ENCODE peak calls at places on chromosome 22, in seven cellular contexts. Y, B, O, T, U, X and H are unnamed samples.

GRCh38 chr22:32421484-32421883 is 9.4 kb upstream of the RTCB start:
- DNase-seq in Y (no peak), B (no peak), O (no peak), T (no peak), U (no peak), X (no peak), H (no peak)

GRCh38 chr22:36981247-36981775 is 37.9 kb downstream of the TST start:
- DNase-seq in Y (no peak), B (no peak), O (no peak), T (no peak), U (no peak), X (no peak), H (no peak)

GRCh38 chr22:46052801-46053562 is 76.0 kb upstream of the WNT7B start:
- DNase-seq in Y (peak; percentile 75), B (peak; percentile 66), O (no peak), T (peak; percentile 58), U (no peak), X (no peak), H (peak; percentile 63)

GRCh38 chr22:44692662-44693007 is 9.4 kb upstream of the PRR5 start:
- DNase-seq in Y (no peak), B (no peak), O (no peak), T (no peak), U (no peak), X (no peak), H (no peak)

GRCh38 chr22:35212020-35212419 is 45.3 kb upstream of the HMGXB4 start:
- DNase-seq in Y (no peak), B (no peak), O (no peak), T (no peak), U (no peak), X (no peak), H (no peak)

GRCh38 chr22:44539467-44540063 is 41.5 kb upstream of the RTL6 start:
- DNase-seq in Y (no peak), B (no peak), O (no peak), T (no peak), U (no peak), X (no peak), H (no peak)

GRCh38 chr22:20439928-20440575 is 2.4 kb upstream of the SCARF2 start:
- DNase-seq in Y (no peak), B (no peak), O (no peak), T (peak; percentile 11), U (no peak), X (no peak), H (no peak)

GRCh38 chr22:49075150-49075549 is 752.5 kb downstream of the BRD1 start:
- DNase-seq in Y (no peak), B (no peak), O (no peak), T (no peak), U (no peak), X (no peak), H (no peak)

GRCh38 chr22:40194656-40195055 is 16.9 kb downstream of the TNRC6B start:
- DNase-seq in Y (no peak), B (no peak), O (no peak), T (no peak), U (no peak), X (no peak), H (no peak)

GRCh38 chr22:38012604-38013072 is 28.3 kb upstream of the SOX10 start:
- DNase-seq in Y (no peak), B (no peak), O (no peak), T (no peak), U (no peak), X (no peak), H (no peak)

GRCh38 chr22:20890975-20891374 is 26.2 kb upstream of the CRKL start:
- DNase-seq in Y (no peak), B (no peak), O (no peak), T (no peak), U (no peak), X (no peak), H (no peak)

GRCh38 chr22:40979871-40980270 is 28.7 kb downstream of the RBX1 start:
- DNase-seq in Y (no peak), B (no peak), O (no peak), T (no peak), U (no peak), X (no peak), H (no peak)

GRCh38 chr22:47124451-47124881 is 362.0 kb downstream of the TBC1D22A start:
- DNase-seq in Y (no peak), B (no peak), O (no peak), T (no peak), U (no peak), X (no peak), H (no peak)

GRCh38 chr22:41491379-41492100 is 22.6 kb downstream of the ACO2 start:
- DNase-seq in Y (no peak), B (no peak), O (no peak), T (no peak), U (no peak), X (no peak), H (no peak)

GRCh38 chr22:38177926-38178604 is 3.6 kb downstream of the PLA2G6 start:
- DNase-seq in Y (peak; percentile 94), B (no peak), O (peak; percentile 70), T (no peak), U (no peak), X (no peak), H (peak; percentile 33)

GRCh38 chr22:20324139-20324516 is 4.3 kb upstream of the DGCR6L start:
- DNase-seq in Y (no peak), B (no peak), O (no peak), T (no peak), U (no peak), X (peak; percentile 48), H (no peak)